ENCODE peak calls at places on chromosomes 13 and 19, in six cellular contexts. Y is thoracic aorta; P is uterus; U is GM23248; W is CD4-positive, CD25-positive, alpha-beta regulatory T cell; B is psoas muscle. Z is an unnamed sample. For H3K36me3, the result is how much of the 10 kb centered on the place peaks cover.

GRCh38 chr19:15288146-15288963 is 44.0 kb downstream of the BRD4 start:
- DNase-seq in Y (no peak), P (no peak), U (peak), W (no peak), B (no peak), Z (no peak)

GRCh38 chr13:43864921-43865320 is 14.6 kb downstream of the CCDC122 start:
- DNase-seq in Y (no peak), P (no peak), U (no peak), W (no peak), B (no peak), Z (no peak)

GRCh38 chr13:81393686-81394085 is 1052.8 kb upstream of the SPRY2 start:
- DNase-seq in Y (no peak), P (no peak), U (no peak), W (no peak), B (no peak), Z (no peak)

GRCh38 chr13:102688306-102688973 is 6.4 kb downstream of the METTL21C start:
- DNase-seq in Y (no peak), P (no peak), U (no peak), W (no peak), B (no peak), Z (no peak)

GRCh38 chr13:67298297-67298696 is 68.2 kb upstream of the PCDH9 start:
- DNase-seq in Y (no peak), P (no peak), U (no peak), W (no peak), B (no peak), Z (no peak)

GRCh38 chr13:101455863-101456262 is 3.4 kb downstream of the ITGBL1 start:
- DNase-seq in Y (no peak), P (no peak), U (peak), W (no peak), B (no peak), Z (peak)

GRCh38 chr13:106680796-106681482 is 113.0 kb upstream of the ARGLU1 start:
- DNase-seq in Y (no peak), P (no peak), U (no peak), W (no peak), B (no peak), Z (no peak)

GRCh38 chr19:39347332-39348227 is 5.4 kb downstream of the SAMD4B start:
- DNase-seq in Y (no peak), P (no peak), U (peak), W (no peak), B (no peak), Z (no peak)

GRCh38 chr19:45640849-45641273 is 1.7 kb upstream of the EML2 start:
- DNase-seq in Y (no peak), P (no peak), U (no peak), W (peak), B (no peak), Z (no peak)

GRCh38 chr13:90591927-90592268 is 755.6 kb upstream of the MIR17HG start:
- DNase-seq in Y (no peak), P (no peak), U (no peak), W (no peak), B (no peak), Z (no peak)

GRCh38 chr13:20356437-20356836 is 124.3 kb upstream of the GJB6 start:
- DNase-seq in Y (no peak), P (no peak), U (no peak), W (no peak), B (no peak), Z (peak)

GRCh38 chr13:103044054-103044453 is 22.2 kb downstream of the SLC10A2 start:
- DNase-seq in Y (no peak), P (no peak), U (no peak), W (no peak), B (no peak), Z (no peak)

GRCh38 chr19:53432088-53432661 is 391 bp downstream of the ZNF761 start:
- DNase-seq in Y (no peak), P (no peak), U (peak), W (no peak), B (peak), Z (peak)

GRCh38 chr13:75372923-75373841 is 108.8 kb downstream of the TBC1D4 start:
- DNase-seq in Y (no peak), P (no peak), U (no peak), W (no peak), B (no peak), Z (no peak)

GRCh38 chr19:5642204-5642603 is 19.3 kb downstream of the SAFB start:
- DNase-seq in Y (no peak), P (no peak), U (no peak), W (no peak), B (no peak), Z (no peak)

GRCh38 chr19:5644051-5644450 is 21.2 kb downstream of the SAFB start:
- DNase-seq in Y (no peak), P (no peak), U (peak), W (no peak), B (no peak), Z (no peak)

GRCh38 chr19:5645409-5645808 is 22.5 kb downstream of the SAFB start:
- DNase-seq in Y (no peak), P (no peak), U (no peak), W (no peak), B (no peak), Z (no peak)

GRCh38 chr19:5641171-5641570 is 18.3 kb downstream of the SAFB start:
- DNase-seq in Y (no peak), P (no peak), U (no peak), W (no peak), B (no peak), Z (no peak)

GRCh38 chr19:5643060-5643459 is 20.2 kb downstream of the SAFB start:
- DNase-seq in Y (no peak), P (no peak), U (no peak), W (no peak), B (no peak), Z (no peak)
- H3K36me3 ChIP-seq in Y (under half), P (under half), U (under half), W (half or more), B (under half), Z (half or more)

GRCh38 chr19:9296336-9296735 is 13.3 kb downstream of the ZNF699 start:
- DNase-seq in Y (no peak), P (no peak), U (no peak), W (no peak), B (no peak), Z (no peak)

DNA sequence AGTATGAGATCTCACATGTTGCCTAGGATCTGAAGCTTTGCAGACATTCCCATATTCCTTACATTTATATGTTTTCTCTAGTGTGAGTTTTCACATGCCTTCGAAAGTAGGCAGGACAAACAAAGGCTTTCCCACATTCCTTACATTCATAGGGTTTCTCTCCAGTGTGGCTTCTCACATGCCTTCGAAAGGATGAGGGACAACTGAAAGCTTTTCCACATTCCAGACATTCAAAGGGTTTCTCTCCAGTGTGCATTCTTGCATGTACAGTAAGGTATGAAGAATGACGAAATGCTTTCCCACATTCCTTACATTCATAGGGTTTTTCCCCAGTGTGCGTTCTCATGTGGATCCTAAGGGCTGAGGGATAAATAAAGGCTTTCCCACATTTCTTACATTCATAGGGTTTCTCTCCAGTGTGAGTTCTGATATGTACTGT is 14.2 kb downstream of the ZNF699 start:
- DNase-seq in Y (no peak), P (no peak), U (no peak), W (no peak), B (no peak), Z (no peak)
- H3K36me3 ChIP-seq in Y (half or more), P (under half), U (half or more), W (half or more), B (under half), Z (under half)

GRCh38 chr19:10826236-10826635 is 9.8 kb downstream of the TMED1 start:
- DNase-seq in Y (no peak), P (no peak), U (no peak), W (no peak), B (peak), Z (no peak)
- H3K36me3 ChIP-seq in Y (under half), P (under half), U (under half), W (under half), B (under half), Z (under half)

GRCh38 chr13:27189192-27189591 is 17.6 kb upstream of the USP12 start:
- DNase-seq in Y (no peak), P (no peak), U (no peak), W (no peak), B (no peak), Z (no peak)
- H3K36me3 ChIP-seq in Y (under half), P (under half), U (under half), W (under half), B (under half), Z (under half)

DNA sequence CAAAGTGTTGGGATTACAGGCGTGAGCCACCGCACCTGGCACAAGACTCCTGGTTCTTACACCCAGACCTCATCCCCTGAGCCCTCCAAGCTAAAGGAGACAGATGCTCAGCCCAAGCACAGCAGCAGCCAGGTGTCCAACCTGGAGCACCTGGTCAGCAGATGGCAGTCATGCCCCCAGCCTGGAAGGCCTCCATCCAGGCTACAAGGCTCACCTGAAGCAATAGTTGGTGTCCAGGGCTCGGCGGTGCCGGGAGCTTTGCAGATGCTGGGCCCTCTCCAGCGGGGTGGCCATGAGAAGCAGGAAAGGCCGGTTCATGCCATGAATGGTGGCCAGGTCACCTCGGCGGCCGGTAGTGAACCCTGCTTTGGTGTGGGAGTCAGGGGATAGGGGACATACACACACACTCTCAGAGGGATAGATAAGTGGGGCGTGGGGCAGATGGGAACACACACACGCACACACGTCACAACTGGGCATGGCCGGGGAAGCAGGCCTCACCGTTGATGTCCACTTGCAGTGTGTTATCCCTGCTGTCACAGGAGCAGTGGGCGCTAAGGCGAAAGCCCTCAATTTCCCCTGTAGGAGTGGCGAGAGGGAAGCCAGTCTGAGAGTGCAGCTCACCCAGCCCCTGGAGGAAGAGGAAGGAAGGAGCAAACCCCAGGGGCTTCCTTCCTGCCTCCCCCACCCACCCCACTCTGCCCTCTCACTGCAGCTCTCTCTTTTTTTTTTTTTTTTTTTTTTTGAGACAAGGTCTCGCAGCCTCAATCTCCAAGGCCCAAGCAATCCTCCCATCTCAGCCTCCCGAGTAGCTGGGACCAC is 11.8 kb downstream of the TGFB1 start:
- DNase-seq in Y (no peak), P (no peak), U (no peak), W (no peak), B (no peak), Z (no peak)
- H3K36me3 ChIP-seq in Y (under half), P (under half), U (under half), W (half or more), B (under half), Z (under half)

GRCh38 chr19:8575467-8575997 is 1.7 kb downstream of the MYO1F start:
- DNase-seq in Y (no peak), P (no peak), U (peak), W (peak), B (no peak), Z (no peak)
- H3K36me3 ChIP-seq in Y (under half), P (under half), U (under half), W (under half), B (under half), Z (under half)

DNA sequence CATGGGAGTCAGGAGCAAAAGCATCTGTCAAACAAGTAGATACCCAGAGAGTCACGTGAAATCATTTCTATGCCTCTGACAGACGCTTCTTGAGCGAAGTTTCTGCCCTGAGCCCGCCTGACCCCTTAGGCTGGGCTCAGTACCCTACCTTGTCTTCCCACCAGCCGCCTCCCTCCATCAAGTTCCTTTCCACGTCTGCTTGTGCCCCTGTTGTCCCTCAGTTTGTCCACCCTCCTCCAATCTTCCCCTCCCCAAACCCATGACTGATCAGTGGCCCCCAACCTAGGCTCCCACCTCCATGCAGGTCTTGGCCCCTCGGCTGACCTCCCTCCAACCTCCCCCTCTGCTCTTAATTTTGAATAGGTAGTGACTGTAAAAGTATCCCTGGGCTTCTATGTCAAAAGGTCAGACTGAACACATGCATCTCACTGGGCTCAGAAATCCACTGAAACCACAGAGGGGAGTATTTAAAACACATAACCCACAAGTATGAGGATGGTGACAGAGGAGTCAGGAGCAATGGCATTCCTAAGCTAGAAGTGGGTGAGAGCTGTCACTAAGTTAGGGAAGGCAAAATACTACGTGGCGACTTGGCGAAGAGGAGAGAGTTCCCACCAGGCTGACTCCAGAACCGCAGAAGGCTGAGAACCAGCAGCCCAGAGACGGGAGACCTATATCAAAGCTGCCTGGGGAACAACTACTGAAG is 1.7 kb upstream of the ZNF446 start:
- DNase-seq in Y (no peak), P (no peak), U (peak), W (no peak), B (no peak), Z (no peak)
- H3K36me3 ChIP-seq in Y (under half), P (under half), U (under half), W (under half), B (under half), Z (under half)

GRCh38 chr13:109758937-109759480 is 27.4 kb downstream of the IRS2 start:
- DNase-seq in Y (no peak), P (no peak), U (no peak), W (no peak), B (no peak), Z (no peak)

GRCh38 chr13:109760951-109761350 is 25.4 kb downstream of the IRS2 start:
- DNase-seq in Y (no peak), P (no peak), U (no peak), W (no peak), B (no peak), Z (no peak)

GRCh38 chr13:109760372-109760771 is 26.0 kb downstream of the IRS2 start:
- DNase-seq in Y (no peak), P (no peak), U (no peak), W (no peak), B (no peak), Z (no peak)

GRCh38 chr13:109761695-109762094 is 24.7 kb downstream of the IRS2 start:
- DNase-seq in Y (no peak), P (no peak), U (no peak), W (no peak), B (no peak), Z (no peak)

DNA sequence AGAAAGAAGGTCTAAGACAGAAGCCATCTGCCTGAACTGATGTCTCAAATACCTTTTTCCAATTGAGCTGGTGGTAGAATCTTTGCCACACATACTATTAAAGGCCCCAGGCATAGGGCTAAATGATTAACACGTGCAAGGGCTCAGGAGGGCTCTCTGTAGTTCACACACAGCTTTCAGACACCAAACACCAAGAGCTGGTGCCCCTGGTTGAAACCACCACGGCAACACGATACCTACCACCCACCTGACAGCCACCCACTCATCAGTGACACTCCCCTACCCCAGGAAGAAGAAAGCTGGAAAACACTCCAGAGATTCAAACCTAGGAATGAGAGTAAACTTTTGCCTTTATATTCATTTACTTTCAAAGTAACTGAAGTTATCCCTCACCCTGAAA is 26.8 kb downstream of the IRS2 start:
- DNase-seq in Y (no peak), P (no peak), U (no peak), W (no peak), B (no peak), Z (no peak)
- H3K36me3 ChIP-seq in Y (under half), P (under half), U (under half), W (under half), B (under half), Z (under half)

DNA sequence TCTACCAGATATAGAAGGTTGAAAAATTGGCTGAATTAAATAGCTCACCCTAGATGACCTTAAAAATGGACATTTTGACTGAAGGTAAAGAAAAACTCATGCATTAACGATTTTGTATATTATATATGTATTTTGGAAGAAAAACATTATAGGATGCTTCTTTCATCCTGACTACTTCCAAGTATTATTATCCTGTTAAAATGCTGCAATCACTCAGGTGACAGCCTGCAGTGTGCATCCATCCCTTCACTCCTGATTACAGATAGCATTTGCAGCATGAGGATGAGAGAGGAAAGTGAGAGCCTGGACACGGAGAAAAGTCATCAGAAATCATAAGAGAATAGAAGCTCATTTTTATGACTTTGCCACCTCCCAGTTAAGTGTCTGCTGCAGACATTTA is 1055.6 kb downstream of the PCDH17 start:
- DNase-seq in Y (no peak), P (no peak), U (no peak), W (no peak), B (no peak), Z (no peak)
- H3K36me3 ChIP-seq in Y (under half), P (under half), U (under half), W (under half), B (under half), Z (under half)

GRCh38 chr13:113528798-113529180 is 38.3 kb upstream of the DCUN1D2 start:
- DNase-seq in Y (no peak), P (no peak), U (no peak), W (no peak), B (no peak), Z (no peak)

GRCh38 chr13:113528101-113528797 is 37.7 kb upstream of the DCUN1D2 start:
- DNase-seq in Y (no peak), P (no peak), U (no peak), W (no peak), B (no peak), Z (peak)

GRCh38 chr13:113531041-113531873 is 40.7 kb upstream of the DCUN1D2 start:
- DNase-seq in Y (no peak), P (no peak), U (no peak), W (no peak), B (no peak), Z (no peak)

GRCh38 chr13:113526466-113527220 is 36.1 kb upstream of the DCUN1D2 start:
- DNase-seq in Y (no peak), P (no peak), U (no peak), W (no peak), B (no peak), Z (no peak)

GRCh38 chr13:113527272-113527958 is 36.9 kb upstream of the DCUN1D2 start:
- DNase-seq in Y (no peak), P (no peak), U (no peak), W (no peak), B (no peak), Z (no peak)
- H3K36me3 ChIP-seq in Y (under half), P (under half), U (under half), W (under half), B (under half), Z (under half)